ENCODE peak calls at places on chromosomes 3 and 15, in six cellular contexts. O is fibroblast of pulmonary artery; L is CD4-positive, CD25-positive, alpha-beta regulatory T cell; N is ureter; D is neural crest cell; Q is DMS153. E is an unnamed sample.

GRCh38 chr3:148330486-148330885 is 367.2 kb upstream of the AGTR1 start:
- DNase-seq in D (no peak), O (no peak), L (no peak), N (no peak), Q (no peak), E (no peak)

GRCh38 chr3:99330924-99331532 is 307.4 kb upstream of the COL8A1 start:
- DNase-seq in Q (no peak), L (no peak), O (peak), N (no peak), D (no peak), E (no peak)

GRCh38 chr3:134216851-134217250 is 33.8 kb downstream of the RYK start:
- DNase-seq in O (no peak), D (no peak), L (no peak), N (no peak), Q (no peak), E (no peak)

GRCh38 chr3:181363231-181363630 is 348.5 kb upstream of the SOX2 start:
- DNase-seq in L (no peak), D (no peak), Q (no peak), N (no peak), O (no peak), E (peak)

GRCh38 chr15:74790080-74790916 is 8.4 kb downstream of the CSK start:
- DNase-seq in O (peak), D (peak), Q (no peak), L (no peak), N (peak), E (peak)

GRCh38 chr3:132088291-132088690 is 53.5 kb upstream of the CPNE4 start:
- DNase-seq in L (no peak), N (no peak), O (no peak), D (no peak), Q (no peak), E (no peak)

GRCh38 chr3:31890007-31890406 is 91.1 kb downstream of the OSBPL10 start:
- DNase-seq in N (no peak), D (no peak), Q (no peak), O (no peak), L (no peak), E (no peak)

GRCh38 chr3:77134801-77135200 is 94.9 kb downstream of the ROBO2 start:
- DNase-seq in N (no peak), D (no peak), Q (no peak), O (no peak), L (no peak), E (no peak)

GRCh38 chr3:141250828-141251227 is 19.2 kb downstream of the PXYLP1 start:
- DNase-seq in N (no peak), L (no peak), O (no peak), Q (no peak), D (no peak), E (no peak)

GRCh38 chr3:15356186-15356585 is 23.8 kb upstream of the SH3BP5 start:
- DNase-seq in Q (no peak), L (no peak), O (no peak), D (no peak), N (no peak), E (no peak)

GRCh38 chr3:53617893-53618523 is 123.6 kb downstream of the CACNA1D start:
- DNase-seq in N (no peak), D (no peak), O (no peak), Q (no peak), L (no peak), E (no peak)

GRCh38 chr3:151248772-151249366 is 29.5 kb downstream of the P2RY14 start:
- DNase-seq in N (no peak), Q (no peak), L (no peak), O (no peak), D (no peak), E (no peak)

GRCh38 chr3:4841225-4841624 is 138.0 kb upstream of the BHLHE40 start:
- DNase-seq in D (no peak), L (no peak), O (no peak), Q (no peak), N (no peak), E (no peak)

GRCh38 chr3:101825904-101826445 is 23.3 kb upstream of the NFKBIZ start:
- DNase-seq in D (no peak), L (no peak), N (no peak), O (peak), Q (no peak), E (no peak)

GRCh38 chr3:38493019-38493418 is 3.1 kb upstream of the EXOG start:
- DNase-seq in Q (no peak), D (no peak), O (peak), N (no peak), L (no peak), E (no peak)

GRCh38 chr3:32448686-32449474 is 53.8 kb downstream of the CMTM6 start:
- DNase-seq in Q (no peak), O (no peak), D (no peak), N (no peak), L (no peak), E (no peak)

GRCh38 chr3:157282261-157283191 is 122.6 kb upstream of the CCNL1 start:
- DNase-seq in O (peak), D (no peak), Q (no peak), N (no peak), L (no peak), E (no peak)

GRCh38 chr15:80494311-80494710 is 90.1 kb downstream of the ARNT2 start:
- DNase-seq in O (peak), N (no peak), L (no peak), D (no peak), Q (no peak), E (no peak)

GRCh38 chr15:50685976-50686467 is 575 bp downstream of the TRPM7 start:
- DNase-seq in O (peak), N (peak), Q (peak), L (peak), D (peak), E (peak)

GRCh38 chr15:61327019-61327631 is 98.0 kb upstream of the RORA start:
- DNase-seq in L (no peak), O (no peak), D (no peak), Q (peak), N (no peak), E (no peak)

GRCh38 chr3:126360714-126361060 is 3.5 kb upstream of the KLF15 start:
- DNase-seq in O (no peak), D (no peak), N (no peak), Q (no peak), L (no peak), E (no peak)

GRCh38 chr3:106769045-106769444 is 608.2 kb upstream of the CCDC54 start:
- DNase-seq in Q (no peak), N (no peak), L (no peak), O (no peak), D (no peak), E (no peak)

GRCh38 chr15:52112203-52112750 is 298 bp downstream of the BCL2L10 start:
- DNase-seq in Q (no peak), L (peak), D (no peak), O (no peak), N (no peak), E (peak)

GRCh38 chr3:52055537-52056351 is 627 bp downstream of the DUSP7 start:
- DNase-seq in L (peak), Q (no peak), N (no peak), O (peak), D (peak), E (peak)